ENCODE peak calls at places on chromosomes 7 and 10, in four cellular contexts. D is mammary epithelial cell, I is A549, T is PC-3. Q is an unnamed sample.

GRCh38 chr10:28554952-28555351 is 22.0 kb downstream of the WAC start:
- DNase-seq in T (no peak), D (no peak), I (no peak), Q (no peak)

GRCh38 chr10:70494966-70495365 is 16.4 kb downstream of the PALD1 start:
- DNase-seq in I (no peak), T (no peak), D (no peak), Q (no peak)

GRCh38 chr7:81887098-81887497 is 117.3 kb upstream of the HGF start:
- DNase-seq in D (no peak), T (no peak), I (no peak), Q (no peak)

GRCh38 chr7:158955932-158956804 is 99.8 kb downstream of the DYNC2I1 start:
- DNase-seq in D (no peak), I (no peak), T (no peak), Q (no peak)

GRCh38 chr7:153297141-153297540 is 537.6 kb downstream of the ACTR3B start:
- DNase-seq in T (peak; percentile 2), D (peak; percentile 1), I (no peak), Q (no peak)

GRCh38 chr7:12942599-12942998 is 255.2 kb downstream of the ARL4A start:
- DNase-seq in T (peak; percentile 62), I (no peak), D (no peak), Q (no peak)

GRCh38 chr10:124619195-124619594 is 125.0 kb downstream of the FAM53B start:
- DNase-seq in T (no peak), D (peak; percentile 61), I (no peak), Q (peak; percentile 32)

GRCh38 chr7:99102361-99102760 is 41.5 kb downstream of the SMURF1 start:
- DNase-seq in T (peak; percentile 65), D (no peak), I (no peak), Q (no peak)

GRCh38 chr10:116888380-116889055 is 39.2 kb downstream of the ENO4 start:
- DNase-seq in T (peak; percentile 82), D (peak; percentile 89), I (peak; percentile 64), Q (peak; percentile 83)

GRCh38 chr7:129188372-129188891 is at the start of gene SMO:
- DNase-seq in T (peak; percentile 40), D (no peak), I (peak; percentile 53), Q (no peak)

GRCh38 chr7:111098011-111098925 is 7.3 kb downstream of the LRRN3 start:
- DNase-seq in I (no peak), T (peak; percentile 73), D (no peak), Q (no peak)

GRCh38 chr7:55546826-55547225 is 25.5 kb downstream of the VOPP1 start:
- DNase-seq in I (peak; percentile 88), D (peak; percentile 94), T (peak; percentile 97), Q (peak; percentile 95)

GRCh38 chr7:63789378-63790176 is 209.1 kb upstream of the ZNF722 start:
- DNase-seq in D (no peak), I (no peak), T (peak; percentile 82), Q (no peak)

GRCh38 chr10:13351340-13351915 is 3.3 kb upstream of the SEPHS1 start:
- DNase-seq in I (no peak), D (no peak), T (no peak), Q (no peak)

GRCh38 chr10:14748471-14748870 is 26.2 kb downstream of the FAM107B start:
- DNase-seq in D (no peak), I (no peak), T (peak; percentile 2), Q (peak; percentile 93)

DNA sequence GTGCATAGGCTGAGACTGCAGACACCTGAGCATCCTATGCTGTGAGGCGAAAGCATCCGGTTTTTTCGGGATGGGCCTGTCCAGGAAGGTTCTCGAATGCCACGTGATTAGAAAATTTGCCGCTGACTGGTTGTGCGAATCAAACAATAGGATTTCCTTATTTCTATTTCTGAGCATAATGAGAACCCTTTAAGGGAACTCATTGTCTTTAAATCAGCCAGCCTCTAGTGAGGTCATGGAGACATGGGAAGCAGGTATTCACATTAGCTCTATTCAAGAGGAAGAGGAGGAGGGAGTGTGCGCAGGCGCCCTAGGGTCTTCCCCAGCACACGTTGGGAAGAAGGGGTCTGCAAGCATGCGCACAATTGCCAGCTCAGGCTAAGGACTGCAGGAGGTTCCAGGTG is 5.6 kb downstream of the GIMAP1 start:
- DNase-seq in T (no peak), D (no peak), I (no peak), Q (no peak)
- H3K4me3 ChIP-seq in T (no peak overlapping the region), D (no peak overlapping the region), I (no peak overlapping the region), Q (no peak overlapping the region)

DNA sequence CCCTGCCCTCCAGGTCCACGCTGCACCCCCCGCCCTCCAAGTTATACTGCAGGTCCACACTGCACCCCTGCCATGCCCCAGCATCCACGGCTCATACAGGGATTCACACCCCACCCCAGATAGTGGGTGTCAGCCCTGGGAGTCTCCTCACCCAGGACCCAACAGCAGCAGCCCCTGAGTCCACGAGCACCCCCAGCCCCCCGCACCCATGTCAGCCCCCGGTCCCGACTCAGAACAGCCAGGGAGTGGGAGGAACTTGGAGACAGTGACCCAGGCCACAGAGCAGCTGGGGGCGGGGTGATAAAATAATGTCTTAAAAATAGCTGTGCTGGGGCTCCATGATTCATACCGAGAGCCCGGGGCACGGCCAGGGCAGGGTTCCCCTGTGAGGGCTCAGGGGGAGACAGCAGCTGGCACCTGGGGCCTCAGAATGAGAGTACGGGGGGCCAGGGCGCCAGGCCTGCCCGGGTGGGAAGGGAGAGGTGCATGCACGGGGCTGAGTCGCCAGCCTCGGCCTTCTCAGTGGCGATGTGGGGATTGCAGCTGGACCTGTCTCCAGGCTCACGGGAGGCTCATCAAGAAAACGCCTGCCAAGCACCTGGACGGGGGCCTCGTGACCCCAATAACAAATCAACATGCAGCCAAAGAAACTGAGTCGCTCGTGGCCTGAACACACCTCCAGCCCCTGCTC is 29.8 kb downstream of the ADAP1 start:
- DNase-seq in T (no peak), D (no peak), I (no peak), Q (no peak)
- H3K4me2 ChIP-seq in T (no peak overlapping the region), D (no peak overlapping the region), I (peak overlapping the region; percentile 32), Q (no peak overlapping the region)

GRCh38 chr10:49300140-49300974 is 1.4 kb downstream of the C10orf71 start:
- DNase-seq in I (no peak), D (no peak), T (no peak), Q (no peak)

GRCh38 chr10:49301302-49301701 is 2.3 kb downstream of the C10orf71 start:
- DNase-seq in I (no peak), D (no peak), T (no peak), Q (no peak)

GRCh38 chr10:49302088-49302487 is 3.1 kb downstream of the C10orf71 start:
- DNase-seq in T (no peak), I (no peak), D (no peak), Q (no peak)

GRCh38 chr10:49303711-49304110 is 4.7 kb downstream of the C10orf71 start:
- DNase-seq in D (no peak), T (no peak), I (no peak), Q (no peak)

DNA sequence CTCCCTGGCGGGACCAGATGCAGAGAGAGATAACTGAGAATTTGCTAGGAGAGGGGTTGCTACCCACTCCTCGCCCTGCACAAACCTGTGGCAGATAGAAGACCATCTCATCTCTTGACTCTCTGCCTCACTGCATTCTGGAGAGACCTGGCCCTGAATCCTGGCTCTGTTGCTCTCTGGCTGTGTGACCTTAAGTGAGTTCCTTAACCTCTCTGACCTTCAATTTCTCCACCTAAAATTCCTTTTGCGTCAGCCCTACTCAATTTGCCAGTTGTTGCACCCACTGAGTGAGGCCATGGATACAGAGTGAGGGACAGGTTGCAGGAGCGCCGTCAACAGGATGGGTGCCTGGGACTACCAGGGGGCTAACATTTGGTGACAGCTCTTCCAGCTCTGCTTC is 5.2 kb downstream of the C10orf71 start:
- DNase-seq in I (no peak), D (no peak), T (no peak), Q (no peak)
- H3K4me3 ChIP-seq in I (no peak overlapping the region), D (no peak overlapping the region), T (no peak overlapping the region), Q (no peak overlapping the region)

GRCh38 chr10:60234531-60234930 is 155.1 kb downstream of the ANK3 start:
- DNase-seq in T (no peak), I (no peak), D (no peak), Q (no peak)
- H3K4me2 ChIP-seq in T (no peak overlapping the region), I (no peak overlapping the region), D (no peak overlapping the region), Q (no peak overlapping the region)

DNA sequence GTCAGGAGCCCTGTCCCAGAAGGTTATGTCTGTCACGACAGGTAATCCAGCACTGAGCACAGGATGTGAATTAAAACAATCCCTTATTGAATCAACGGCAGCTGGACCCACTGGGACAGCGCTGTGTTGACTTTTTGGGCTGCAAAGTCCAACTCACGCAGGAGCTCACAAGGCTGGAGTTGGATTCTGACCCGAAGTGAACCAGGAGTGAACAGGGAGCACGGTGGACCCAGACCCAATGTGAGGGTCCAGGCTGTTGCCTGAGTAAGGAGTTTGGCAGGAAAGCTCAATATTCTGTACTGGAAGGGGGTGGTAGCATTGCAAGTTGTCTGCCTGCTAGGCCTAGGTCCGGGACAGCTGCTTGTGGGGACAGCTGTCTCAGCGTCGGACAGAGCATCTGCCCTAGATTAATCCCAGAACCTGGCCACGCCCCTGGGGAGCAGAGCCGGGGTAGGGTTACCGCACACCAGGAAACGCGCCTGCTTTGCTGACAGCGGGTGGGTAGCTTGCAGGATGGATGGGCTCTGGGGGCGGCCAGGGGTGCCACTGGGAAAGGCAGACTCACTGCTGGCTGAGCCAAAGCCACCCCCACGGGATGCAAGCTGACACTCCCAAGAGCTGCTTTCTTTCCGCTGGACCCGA is 24.0 kb downstream of the COL26A1 start:
- DNase-seq in D (no peak), I (peak; percentile 41), T (no peak), Q (no peak)
- H3K4me3 ChIP-seq in D (no peak overlapping the region), I (no peak overlapping the region), T (peak overlapping the region; percentile 55), Q (no peak overlapping the region)

GRCh38 chr7:139844779-139845442 is 15.8 kb downstream of the TBXAS1 start:
- DNase-seq in I (no peak), D (no peak), T (peak; percentile 14), Q (no peak)

GRCh38 chr7:139846297-139846696 is 17.2 kb downstream of the TBXAS1 start:
- DNase-seq in I (no peak), T (no peak), D (no peak), Q (no peak)

GRCh38 chr7:139845443-139845805 is 16.4 kb downstream of the TBXAS1 start:
- DNase-seq in I (no peak), D (no peak), T (no peak), Q (no peak)

GRCh38 chr7:139840776-139841175 is 11.7 kb downstream of the TBXAS1 start:
- DNase-seq in D (no peak), I (no peak), T (no peak), Q (no peak)

GRCh38 chr7:139842414-139843210 is 13.5 kb downstream of the TBXAS1 start:
- DNase-seq in D (no peak), I (no peak), T (no peak), Q (no peak)
- H3K4me2 ChIP-seq in D (no peak overlapping the region), I (no peak overlapping the region), T (no peak overlapping the region), Q (no peak overlapping the region)

GRCh38 chr10:31383810-31384588 is 65.0 kb downstream of the ZEB1 start:
- DNase-seq in D (no peak), I (no peak), T (no peak), Q (no peak)

GRCh38 chr10:31381766-31382316 is 62.8 kb downstream of the ZEB1 start:
- DNase-seq in D (peak; percentile 50), T (no peak), I (no peak), Q (no peak)

GRCh38 chr10:31381171-31381570 is 62.2 kb downstream of the ZEB1 start:
- DNase-seq in D (no peak), I (no peak), T (no peak), Q (no peak)

GRCh38 chr10:31384589-31384949 is 65.6 kb downstream of the ZEB1 start:
- DNase-seq in I (no peak), T (peak; percentile 29), D (no peak), Q (no peak)
- H3K4me3 ChIP-seq in I (no peak overlapping the region), T (no peak overlapping the region), D (no peak overlapping the region), Q (no peak overlapping the region)

GRCh38 chr10:49231421-49231820 is 43.2 kb upstream of the TMEM273 start:
- DNase-seq in T (no peak), D (no peak), I (no peak), Q (no peak)
- H3K4me2 ChIP-seq in T (no peak overlapping the region), D (no peak overlapping the region), I (no peak overlapping the region), Q (no peak overlapping the region)

GRCh38 chr7:29607889-29608288 is 44.3 kb downstream of the PRR15 start:
- DNase-seq in T (peak; percentile 90), D (peak; percentile 83), I (no peak), Q (peak; percentile 84)
- H3K4me3 ChIP-seq in T (no peak overlapping the region), D (no peak overlapping the region), I (no peak overlapping the region), Q (peak overlapping the region; percentile 2)

Q was measured in PC-9.